ENCODE peak calls at places on chromosomes 4 and X, in nine cellular contexts. O, A, G, P, S, B, T, X and J are unnamed samples.

GRCh38 chr4:96739101-96739500 is 899.2 kb downstream of the PDHA2 start:
- DNase-seq in O (no peak), A (no peak), G (no peak), P (no peak), S (no peak), B (no peak), T (no peak), X (no peak), J (no peak)

GRCh38 chr4:176467011-176467410 is 147.2 kb downstream of the SPCS3 start:
- DNase-seq in O (no peak), A (no peak), G (no peak), P (no peak), S (no peak), B (no peak), T (no peak), X (no peak), J (no peak)

GRCh38 chr4:19850909-19851308 is 400.8 kb upstream of the SLIT2 start:
- DNase-seq in O (no peak), A (peak), G (no peak), P (peak), S (no peak), B (no peak), T (no peak), X (no peak), J (no peak)

GRCh38 chr4:31674313-31674947 is 954.3 kb downstream of the PCDH7 start:
- DNase-seq in O (no peak), A (peak), G (no peak), P (no peak), S (no peak), B (no peak), T (no peak), X (no peak), J (no peak)

GRCh38 chrX:36683507-36683906 is 324.7 kb upstream of the FAM47C start:
- DNase-seq in O (no peak), A (no peak), G (no peak), P (no peak), S (no peak), B (no peak), T (no peak), X (no peak), J (no peak)

GRCh38 chr4:32268949-32269348 is 1548.8 kb downstream of the PCDH7 start:
- DNase-seq in O (no peak), A (peak), G (no peak), P (no peak), S (no peak), B (no peak), T (no peak), X (no peak), J (no peak)

GRCh38 chrX:31038585-31039326 is 33.1 kb downstream of the FTHL17 start:
- DNase-seq in O (no peak), A (no peak), G (peak), P (no peak), S (peak), B (no peak), T (no peak), X (peak), J (peak)

GRCh38 chr4:58809366-58809765 is 1699.2 kb upstream of the IGFBP7 start:
- DNase-seq in O (no peak), A (no peak), G (no peak), P (no peak), S (no peak), B (no peak), T (no peak), X (no peak), J (no peak)

GRCh38 chrX:15737188-15737956 is 698 bp upstream of the CA5B start:
- DNase-seq in O (no peak), A (no peak), G (no peak), P (no peak), S (no peak), B (no peak), T (no peak), X (no peak), J (no peak)

GRCh38 chr4:38765391-38765790 is 17.4 kb downstream of the TLR10 start:
- DNase-seq in O (no peak), A (no peak), G (no peak), P (no peak), S (no peak), B (no peak), T (no peak), X (no peak), J (no peak)

GRCh38 chr4:55503164-55503563 is 43.5 kb downstream of the CLOCK start:
- DNase-seq in O (no peak), A (peak), G (no peak), P (no peak), S (no peak), B (no peak), T (no peak), X (no peak), J (no peak)

GRCh38 chr4:16693040-16693506 is 205.4 kb downstream of the LDB2 start:
- DNase-seq in O (no peak), A (no peak), G (peak), P (no peak), S (no peak), B (no peak), T (peak), X (no peak), J (no peak)

GRCh38 chr4:89586864-89587263 is 250.1 kb downstream of the SNCA start:
- DNase-seq in O (no peak), A (peak), G (no peak), P (no peak), S (no peak), B (no peak), T (no peak), X (no peak), J (no peak)

GRCh38 chr4:152255437-152255836 is 280.5 kb downstream of the FBXW7 start:
- DNase-seq in O (no peak), A (peak), G (no peak), P (no peak), S (no peak), B (no peak), T (no peak), X (no peak), J (no peak)

GRCh38 chr4:15002659-15003440 is 569 bp downstream of the CPEB2 start:
- DNase-seq in O (no peak), A (no peak), G (peak), P (no peak), S (peak), B (peak), T (peak), X (peak), J (peak)

GRCh38 chrX:20116575-20117240 is at the start of gene MAP7D2:
- DNase-seq in O (no peak), A (no peak), G (no peak), P (no peak), S (no peak), B (no peak), T (no peak), X (peak), J (no peak)

GRCh38 chr4:1417522-1418390 is 11.5 kb upstream of the NKX1-1 start:
- DNase-seq in O (no peak), A (no peak), G (no peak), P (no peak), S (no peak), B (peak), T (peak), X (peak), J (peak)

GRCh38 chr4:92451792-92452191 is 148.0 kb downstream of the GRID2 start:
- DNase-seq in O (no peak), A (no peak), G (no peak), P (no peak), S (no peak), B (no peak), T (no peak), X (no peak), J (no peak)

GRCh38 chr4:94766856-94767255 is 9.1 kb downstream of the BMPR1B start:
- DNase-seq in O (no peak), A (no peak), G (no peak), P (no peak), S (no peak), B (no peak), T (no peak), X (no peak), J (no peak)

GRCh38 chr4:142909908-142910307 is 63.8 kb upstream of the INPP4B start:
- DNase-seq in O (no peak), A (no peak), G (no peak), P (no peak), S (no peak), B (no peak), T (no peak), X (no peak), J (no peak)

GRCh38 chrX:131762802-131763234 is 218.9 kb downstream of the OR13H1 start:
- DNase-seq in O (no peak), A (no peak), G (peak), P (no peak), S (no peak), B (no peak), T (peak), X (no peak), J (peak)

GRCh38 chr4:23921447-23921845 is 31.6 kb upstream of the PPARGC1A start:
- DNase-seq in O (no peak), A (no peak), G (no peak), P (no peak), S (no peak), B (no peak), T (no peak), X (no peak), J (no peak)

GRCh38 chr4:107666134-107666533 is 53.9 kb downstream of the PAPSS1 start:
- DNase-seq in O (no peak), A (no peak), G (no peak), P (no peak), S (no peak), B (no peak), T (no peak), X (peak), J (no peak)

GRCh38 chrX:47179221-47179927 is 14.3 kb upstream of the UBA1 start:
- DNase-seq in O (no peak), A (no peak), G (no peak), P (no peak), S (no peak), B (peak), T (peak), X (no peak), J (no peak)

GRCh38 chrX:67545772-67546495 is 2.1 kb downstream of the AR start:
- DNase-seq in O (no peak), A (no peak), G (no peak), P (no peak), S (peak), B (no peak), T (peak), X (no peak), J (no peak)

GRCh38 chr4:183961772-183962171 is 56.7 kb downstream of the STOX2 start:
- DNase-seq in O (no peak), A (no peak), G (no peak), P (no peak), S (no peak), B (no peak), T (no peak), X (no peak), J (no peak)

GRCh38 chr4:157265281-157265680 is 44.8 kb downstream of the GRIA2 start:
- DNase-seq in O (no peak), A (peak), G (no peak), P (no peak), S (no peak), B (no peak), T (no peak), X (no peak), J (peak)

GRCh38 chrX:38859602-38860001 is 58.3 kb downstream of the MID1IP1 start:
- DNase-seq in O (no peak), A (no peak), G (no peak), P (no peak), S (no peak), B (no peak), T (no peak), X (no peak), J (no peak)

GRCh38 chr4:55347610-55348228 is 1.7 kb downstream of the SRD5A3 start:
- DNase-seq in O (peak), A (no peak), G (no peak), P (no peak), S (no peak), B (no peak), T (no peak), X (no peak), J (no peak)

GRCh38 chr4:13547563-13548041 is 3.3 kb upstream of the NKX3-2 start:
- DNase-seq in O (no peak), A (no peak), G (peak), P (no peak), S (no peak), B (no peak), T (peak), X (no peak), J (no peak)

GRCh38 chrX:101485212-101486064 is at the start of gene ARMCX4:
- DNase-seq in O (no peak), A (no peak), G (peak), P (peak), S (peak), B (peak), T (peak), X (no peak), J (peak)

GRCh38 chrX:30649859-30650258 is 3.4 kb upstream of the GK start:
- DNase-seq in O (no peak), A (no peak), G (no peak), P (no peak), S (no peak), B (no peak), T (no peak), X (peak), J (no peak)

GRCh38 chrX:97984641-97985040 is 1100.9 kb downstream of the RPA4 start:
- DNase-seq in O (no peak), A (no peak), G (no peak), P (no peak), S (no peak), B (no peak), T (no peak), X (no peak), J (no peak)
- H3K27ac ChIP-seq in O (no peak), A (no peak), G (no peak), P (no peak), S (no peak), B (no peak), T (no peak), X (no peak), J (no peak)

DNA sequence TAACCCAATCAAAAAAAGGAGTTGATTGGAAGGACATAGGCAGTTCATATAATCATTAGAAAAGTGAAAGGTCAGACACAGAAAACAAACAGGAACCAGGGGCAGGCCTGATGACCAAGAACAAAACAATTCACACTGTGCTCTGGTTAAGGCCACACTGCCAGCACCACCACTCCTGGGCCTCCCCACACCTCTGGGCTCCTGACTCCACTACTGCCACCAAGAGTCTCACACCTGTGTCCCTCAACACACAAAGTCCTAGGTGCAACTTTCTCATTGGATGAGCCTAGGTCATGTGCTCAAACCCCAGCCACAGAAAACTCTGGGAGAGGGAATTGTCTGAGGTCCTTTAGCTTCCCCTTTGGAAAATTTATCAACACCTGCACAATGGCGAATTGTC is 11.1 kb upstream of the FAM9C start:
- DNase-seq in O (no peak), A (no peak), G (no peak), P (no peak), S (no peak), B (no peak), T (no peak), X (no peak), J (no peak)
- TF ChIP-seq POLR2AphosphoS5 in O (no peak), A (no peak), G (no peak), P (no peak), S (no peak), B (no peak), T (no peak), X (no peak), J (no peak)

GRCh38 chr4:10034612-10035104 is 13.4 kb upstream of the SLC2A9 start:
- DNase-seq in O (no peak), A (no peak), G (no peak), P (no peak), S (no peak), B (no peak), T (peak), X (no peak), J (no peak)

GRCh38 chr4:10034136-10034535 is 12.8 kb upstream of the SLC2A9 start:
- DNase-seq in O (no peak), A (no peak), G (no peak), P (no peak), S (no peak), B (no peak), T (peak), X (no peak), J (no peak)

GRCh38 chr4:10031663-10032590 is 10.6 kb upstream of the SLC2A9 start:
- DNase-seq in O (no peak), A (no peak), G (no peak), P (no peak), S (no peak), B (no peak), T (peak), X (no peak), J (no peak)

GRCh38 chr4:10032625-10033024 is 11.3 kb upstream of the SLC2A9 start:
- DNase-seq in O (peak), A (peak), G (no peak), P (no peak), S (no peak), B (no peak), T (no peak), X (peak), J (no peak)

GRCh38 chr4:10033191-10033881 is 12.0 kb upstream of the SLC2A9 start:
- DNase-seq in O (no peak), A (no peak), G (no peak), P (no peak), S (no peak), B (no peak), T (peak), X (no peak), J (no peak)
- H3K27ac ChIP-seq in O (no peak), A (no peak), G (peak), P (no peak), S (peak), B (peak), T (peak), X (no peak), J (peak)

GRCh38 chr4:126991965-126992364 is 640.8 kb upstream of the INTU start:
- DNase-seq in O (no peak), A (no peak), G (no peak), P (no peak), S (no peak), B (no peak), T (no peak), X (no peak), J (no peak)

GRCh38 chr4:126986828-126987227 is 645.9 kb upstream of the INTU start:
- DNase-seq in O (no peak), A (no peak), G (no peak), P (no peak), S (no peak), B (no peak), T (no peak), X (no peak), J (no peak)

GRCh38 chr4:126986005-126986404 is 646.8 kb upstream of the INTU start:
- DNase-seq in O (no peak), A (no peak), G (no peak), P (no peak), S (no peak), B (no peak), T (no peak), X (no peak), J (no peak)
- TF ChIP-seq POLR2AphosphoS5 in O (no peak), A (no peak), G (no peak), P (no peak), S (no peak), B (no peak), T (no peak), X (no peak), J (no peak)

DNA sequence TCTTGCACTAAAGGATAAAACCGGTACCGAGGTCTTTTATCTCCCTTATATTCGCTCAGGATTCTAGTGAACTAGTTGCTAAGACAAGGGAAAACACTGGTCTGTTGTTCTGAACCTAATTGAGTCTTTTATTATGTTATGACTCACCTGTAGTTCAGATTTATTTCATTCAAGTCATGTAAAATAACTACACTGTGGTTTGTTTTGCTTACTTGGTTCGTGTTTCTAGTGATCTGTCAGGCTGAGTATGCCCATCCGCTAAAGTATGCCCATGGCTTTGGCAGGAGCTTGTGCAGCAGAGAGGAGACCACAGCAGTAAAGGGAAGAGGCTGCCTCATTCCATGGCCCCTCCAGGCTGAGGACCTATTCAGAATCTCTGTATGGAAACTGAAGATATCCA is 126.1 kb downstream of the AFF1 start:
- DNase-seq in O (no peak), A (peak), G (no peak), P (no peak), S (no peak), B (no peak), T (no peak), X (no peak), J (no peak)
- H3K27ac ChIP-seq in O (no peak), A (no peak), G (peak), P (peak), S (no peak), B (peak), T (peak), X (no peak), J (no peak)